ENCODE peak calls at places on chromosomes 16 and 17, in eight cellular contexts. B is astrocyte of the spinal cord; H is gastrocnemius medialis; O is body of pancreas; M is WERI-Rb-1; C is aorta; K is stomach; E is CD4-positive, CD25-positive, alpha-beta regulatory T cell. N is an unnamed sample.

GRCh38 chr17:73343168-73343634 is 31.4 kb upstream of the CDC42EP4 start:
- DNase-seq in M (peak), H (peak), E (no peak), K (no peak), O (peak), B (peak), C (peak), N (no peak)

GRCh38 chr16:13138528-13138927 is 237.1 kb downstream of the SHISA9 start:
- DNase-seq in M (no peak), E (no peak), O (no peak), C (no peak), B (no peak), K (no peak), H (no peak), N (no peak)

GRCh38 chr17:3911271-3912053 is 4.8 kb downstream of the P2RX1 start:
- DNase-seq in H (no peak), C (no peak), O (no peak), B (no peak), E (peak), K (no peak), M (peak), N (peak)

GRCh38 chr17:36602030-36602737 is 801 bp downstream of the MRM1 start:
- DNase-seq in M (no peak), H (no peak), B (no peak), E (no peak), K (no peak), C (no peak), O (no peak), N (no peak)

GRCh38 chr17:45218895-45219661 is 2.6 kb upstream of the FMNL1 start:
- DNase-seq in K (peak), C (peak), O (peak), H (peak), B (peak), E (peak), M (peak), N (peak)

GRCh38 chr17:66717680-66718079 is 117.2 kb upstream of the CACNG5 start:
- DNase-seq in E (no peak), K (no peak), B (no peak), C (no peak), O (peak), M (peak), H (no peak), N (no peak)

GRCh38 chr16:30609002-30609927 is 924 bp downstream of the ZNF689 start:
- DNase-seq in H (peak), K (peak), O (peak), C (peak), B (peak), M (peak), E (no peak), N (no peak)

GRCh38 chr16:9965079-9965478 is 217.1 kb downstream of the GRIN2A start:
- DNase-seq in E (no peak), K (no peak), B (no peak), C (no peak), H (no peak), O (no peak), M (no peak), N (no peak)

GRCh38 chr17:58528443-58528842 is 14.0 kb upstream of the MTMR4 start:
- DNase-seq in M (no peak), H (no peak), K (no peak), C (no peak), O (no peak), B (no peak), E (no peak), N (no peak)

GRCh38 chr17:77439382-77440013 is 298.7 kb downstream of the SEC14L1 start:
- DNase-seq in C (no peak), B (no peak), E (no peak), O (no peak), M (no peak), H (no peak), K (no peak), N (no peak)

GRCh38 chr17:16419929-16420271 is 4.5 kb downstream of the TRPV2 start:
- DNase-seq in E (no peak), B (peak), O (no peak), M (no peak), K (no peak), H (no peak), C (no peak), N (no peak)

GRCh38 chr17:72008236-72008874 is 112.5 kb upstream of the SOX9 start:
- DNase-seq in K (no peak), B (peak), C (no peak), E (no peak), O (no peak), H (no peak), M (no peak), N (no peak)

GRCh38 chr17:47975189-47975814 is 4.4 kb downstream of the CDK5RAP3 start:
- DNase-seq in O (no peak), H (no peak), E (no peak), B (no peak), M (no peak), K (no peak), C (no peak), N (peak)

GRCh38 chr16:80341242-80341641 is 199.6 kb upstream of the DYNLRB2 start:
- DNase-seq in O (no peak), M (no peak), C (no peak), B (no peak), E (no peak), K (no peak), H (no peak), N (no peak)

GRCh38 chr17:17609121-17609520 is 17.6 kb upstream of the PEMT start:
- DNase-seq in K (no peak), H (no peak), B (no peak), E (no peak), M (no peak), O (no peak), C (no peak), N (no peak)

GRCh38 chr16:51994597-51994996 is 552.3 kb downstream of the TOX3 start:
- DNase-seq in M (no peak), E (no peak), K (peak), O (peak), B (no peak), H (no peak), C (no peak), N (peak)

GRCh38 chr16:88957887-88958577 is 19.0 kb downstream of the CBFA2T3 start:
- DNase-seq in E (no peak), H (no peak), B (no peak), M (no peak), C (no peak), K (no peak), O (no peak), N (peak)

GRCh38 chr16:48054881-48055601 is 100.8 kb downstream of the ABCC12 start:
- DNase-seq in B (peak), E (peak), M (peak), K (peak), O (peak), C (no peak), H (peak), N (peak)

GRCh38 chr16:29757950-29758466 is 12.2 kb upstream of the C16orf54 start:
- DNase-seq in M (no peak), H (no peak), O (no peak), E (no peak), K (no peak), C (no peak), B (peak), N (no peak)

GRCh38 chr17:7440113-7440822 is 956 bp downstream of the FGF11 start:
- DNase-seq in O (peak), H (peak), E (no peak), C (peak), M (peak), K (peak), B (peak), N (no peak)

GRCh38 chr16:72960101-72960500 is 87.8 kb downstream of the ZFHX3 start:
- DNase-seq in E (no peak), M (no peak), H (no peak), O (no peak), K (no peak), C (no peak), B (no peak), N (no peak)

DNA sequence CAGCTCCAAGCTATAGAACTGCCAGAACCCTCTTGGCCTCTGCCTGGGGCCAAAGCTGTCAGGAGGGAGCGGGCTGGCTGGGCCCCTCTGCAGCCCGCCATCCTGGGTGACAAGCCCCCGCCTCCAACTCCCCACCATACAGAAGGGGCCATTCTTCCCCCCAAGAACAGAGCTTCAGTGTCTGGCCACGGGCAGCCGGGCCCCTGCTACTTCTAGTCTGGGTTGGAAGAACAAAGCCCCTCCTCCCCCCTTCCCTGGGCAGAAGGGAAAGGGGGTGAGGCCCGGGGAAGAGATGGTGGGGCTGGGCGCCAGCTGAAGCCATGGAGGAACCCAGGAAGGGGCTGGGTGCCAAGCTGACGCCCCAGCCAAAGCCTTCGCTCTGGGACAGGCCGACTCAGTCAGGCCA is 9.0 kb downstream of the NAT9 start:
- DNase-seq in B (no peak), K (no peak), M (no peak), O (peak), H (no peak), E (no peak), C (no peak), N (no peak)
- H3K4me3 ChIP-seq in B (no peak), K (no peak), M (no peak), O (no peak), H (no peak), E (no peak), C (no peak), N (no peak)

DNA sequence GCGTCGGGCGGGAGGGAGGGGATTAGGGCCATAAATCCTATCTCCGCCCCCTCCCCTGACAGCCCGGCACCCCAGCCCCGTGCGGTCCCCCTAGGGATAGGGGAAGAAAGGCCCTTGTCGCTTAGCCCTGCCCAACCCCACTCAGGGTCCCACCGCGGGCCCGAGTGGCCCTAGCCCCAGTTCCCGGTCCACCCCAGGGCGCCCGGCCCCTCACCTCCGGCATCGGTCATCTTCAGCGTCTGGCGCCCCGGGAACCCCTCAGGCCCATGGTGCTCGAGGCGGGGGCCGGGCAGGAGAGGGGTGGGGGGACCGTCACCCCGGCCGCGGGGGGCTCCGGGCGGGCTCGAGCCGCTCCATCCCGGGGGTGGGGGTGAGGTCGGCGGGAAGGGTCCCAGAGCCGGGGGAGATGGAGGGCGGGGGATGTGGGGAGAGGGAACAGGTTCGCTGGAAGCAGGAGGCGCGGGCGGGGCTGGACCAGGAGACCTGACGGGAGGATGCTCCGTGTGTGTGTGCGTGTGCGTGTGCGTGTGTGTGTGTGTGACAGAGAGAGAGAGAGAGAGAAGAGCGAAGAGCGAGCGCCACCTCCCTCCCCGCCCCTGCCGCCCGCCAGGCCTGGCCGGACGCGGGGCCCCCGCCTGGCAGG is 536 bp downstream of the SAMD14 start:
- DNase-seq in M (peak), E (peak), K (no peak), H (no peak), C (no peak), O (peak), B (peak), N (no peak)
- H3K4me3 ChIP-seq in M (peak), E (no peak), K (peak), H (peak), C (peak), O (no peak), B (peak), N (no peak)

DNA sequence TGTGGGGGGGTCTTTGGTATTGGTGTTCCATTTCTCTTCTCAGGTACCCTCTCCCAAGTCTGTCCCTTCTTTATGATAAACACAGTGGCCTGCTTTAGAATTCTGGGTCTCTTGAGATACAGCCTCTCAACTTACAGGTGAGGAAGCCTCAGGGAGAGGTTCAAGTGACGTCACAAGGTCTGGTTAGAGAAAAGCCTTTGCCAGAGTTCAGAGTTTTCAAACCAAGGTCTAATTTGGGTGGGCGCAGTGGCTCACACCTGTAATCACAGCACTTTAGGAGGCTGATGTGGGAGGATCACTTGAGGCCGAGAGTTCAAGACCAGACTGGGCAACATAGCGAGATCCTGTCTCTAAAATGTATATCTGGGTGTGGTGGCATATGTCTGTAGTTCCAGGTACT is 2.1 kb downstream of the IRF8 start:
- DNase-seq in K (no peak), E (no peak), C (peak), M (no peak), H (no peak), B (no peak), O (no peak), N (no peak)
- H3K4me3 ChIP-seq in K (peak), E (no peak), C (no peak), M (no peak), H (no peak), B (no peak), O (no peak), N (no peak)

GRCh38 chr17:5034651-5035050 is 575 bp downstream of the SLC52A1 start:
- DNase-seq in E (no peak), H (no peak), M (no peak), B (no peak), O (no peak), C (no peak), K (no peak), N (no peak)

GRCh38 chr17:5034063-5034462 is 1.2 kb downstream of the SLC52A1 start:
- DNase-seq in C (no peak), M (no peak), K (no peak), O (no peak), B (no peak), E (no peak), H (no peak), N (no peak)

GRCh38 chr17:5032865-5033264 is 2.4 kb downstream of the SLC52A1 start:
- DNase-seq in B (no peak), M (no peak), C (no peak), K (no peak), H (no peak), E (no peak), O (no peak), N (no peak)

GRCh38 chr17:5033352-5034015 is 1.7 kb downstream of the SLC52A1 start:
- DNase-seq in B (no peak), K (no peak), E (no peak), O (no peak), H (no peak), M (no peak), C (no peak), N (no peak)

GRCh38 chr17:5035356-5035755 is at the start of gene SLC52A1:
- DNase-seq in E (no peak), H (no peak), B (no peak), O (no peak), C (no peak), K (no peak), M (no peak), N (no peak)
- H3K4me3 ChIP-seq in E (no peak), H (no peak), B (no peak), O (no peak), C (no peak), K (peak), M (no peak), N (no peak)

N was measured in Jurkat, Clone E6-1.